ENCODE peak calls at places on chromosomes 12 and 14, in five cellular contexts. One of them, this sample, is unnamed.

GRCh38 chr12:75982974-75983660 is 48.5 kb downstream of the PHLDA1 start:
- DNase-seq in AG08395: peak
- DNase-seq in NCI-H1694: no peak
- DNase-seq in AG09309: no peak
- DNase-seq in SW 1271: no peak
- DNase-seq in this sample: no peak

GRCh38 chr12:105480162-105480561 is 149.7 kb downstream of the C12orf75 start:
- DNase-seq in NCI-H1694: no peak
- DNase-seq in AG08395: no peak
- DNase-seq in AG09309: no peak
- DNase-seq in SW 1271: no peak
- DNase-seq in this sample: no peak

GRCh38 chr14:21505009-21505553 is 6.1 kb downstream of the METTL3 start:
- DNase-seq in NCI-H1694: no peak
- DNase-seq in SW 1271: no peak
- DNase-seq in AG08395: no peak
- DNase-seq in AG09309: no peak
- DNase-seq in this sample: no peak

GRCh38 chr12:19507823-19508222 is 68.5 kb downstream of the AEBP2 start:
- DNase-seq in NCI-H1694: no peak
- DNase-seq in SW 1271: no peak
- DNase-seq in AG09309: no peak
- DNase-seq in AG08395: peak
- DNase-seq in this sample: no peak

GRCh38 chr14:63011609-63012008 is 33.6 kb downstream of the KCNH5 start:
- DNase-seq in AG08395: no peak
- DNase-seq in NCI-H1694: no peak
- DNase-seq in AG09309: no peak
- DNase-seq in SW 1271: no peak
- DNase-seq in this sample: no peak

GRCh38 chr12:51371295-51371953 is 19.8 kb downstream of the GALNT6 start:
- DNase-seq in NCI-H1694: no peak
- DNase-seq in SW 1271: peak
- DNase-seq in AG09309: peak
- DNase-seq in AG08395: peak
- DNase-seq in this sample: no peak

GRCh38 chr12:76033116-76034001 is 1.8 kb upstream of the PHLDA1 start:
- DNase-seq in NCI-H1694: no peak
- DNase-seq in SW 1271: no peak
- DNase-seq in AG08395: peak
- DNase-seq in AG09309: no peak
- DNase-seq in this sample: no peak

GRCh38 chr12:10293570-10294227 is 14.0 kb upstream of the KLRD1 start:
- DNase-seq in AG09309: no peak
- DNase-seq in SW 1271: no peak
- DNase-seq in NCI-H1694: no peak
- DNase-seq in AG08395: no peak
- DNase-seq in this sample: no peak

GRCh38 chr14:68305738-68306137 is 486.2 kb downstream of the RAD51B start:
- DNase-seq in NCI-H1694: no peak
- DNase-seq in AG08395: no peak
- DNase-seq in SW 1271: no peak
- DNase-seq in AG09309: no peak
- DNase-seq in this sample: no peak

GRCh38 chr14:75452900-75453816 is 25.3 kb downstream of the JDP2 start:
- DNase-seq in AG09309: peak
- DNase-seq in NCI-H1694: no peak
- DNase-seq in SW 1271: no peak
- DNase-seq in AG08395: peak
- DNase-seq in this sample: no peak

GRCh38 chr14:99325591-99325990 is 53.6 kb upstream of the BCL11B start:
- DNase-seq in AG09309: no peak
- DNase-seq in AG08395: no peak
- DNase-seq in NCI-H1694: no peak
- DNase-seq in SW 1271: no peak
- DNase-seq in this sample: no peak

GRCh38 chr14:92575773-92576303 is 62.3 kb downstream of the RIN3 start:
- DNase-seq in AG08395: no peak
- DNase-seq in NCI-H1694: no peak
- DNase-seq in AG09309: no peak
- DNase-seq in SW 1271: no peak
- DNase-seq in this sample: no peak

GRCh38 chr12:79634957-79635471 is 55.8 kb downstream of the PAWR start:
- DNase-seq in AG09309: peak
- DNase-seq in NCI-H1694: no peak
- DNase-seq in SW 1271: no peak
- DNase-seq in AG08395: peak
- DNase-seq in this sample: no peak

GRCh38 chr12:124904306-124905098 is 9.9 kb downstream of the UBC start:
- DNase-seq in NCI-H1694: no peak
- DNase-seq in SW 1271: peak
- DNase-seq in AG09309: peak
- DNase-seq in AG08395: peak
- DNase-seq in this sample: no peak

GRCh38 chr14:54815016-54815415 is 87.6 kb downstream of the GCH1 start:
- DNase-seq in AG09309: no peak
- DNase-seq in NCI-H1694: no peak
- DNase-seq in SW 1271: no peak
- DNase-seq in AG08395: peak
- DNase-seq in this sample: no peak

GRCh38 chr12:122884091-122884826 is 11.7 kb downstream of the VPS37B start:
- DNase-seq in AG09309: no peak
- DNase-seq in SW 1271: no peak
- DNase-seq in NCI-H1694: no peak
- DNase-seq in AG08395: no peak
- DNase-seq in this sample: no peak

GRCh38 chr14:42335918-42336317 is 729.2 kb downstream of the LRFN5 start:
- DNase-seq in AG09309: no peak
- DNase-seq in NCI-H1694: no peak
- DNase-seq in AG08395: no peak
- DNase-seq in SW 1271: no peak
- DNase-seq in this sample: no peak

GRCh38 chr14:92463141-92463540 is 50.4 kb upstream of the RIN3 start:
- DNase-seq in NCI-H1694: no peak
- DNase-seq in SW 1271: no peak
- DNase-seq in AG08395: no peak
- DNase-seq in AG09309: no peak
- DNase-seq in this sample: no peak

GRCh38 chr14:104746071-104746545 is 6.8 kb upstream of the SIVA1 start:
- DNase-seq in NCI-H1694: no peak
- DNase-seq in SW 1271: no peak
- DNase-seq in AG09309: no peak
- DNase-seq in AG08395: no peak
- DNase-seq in this sample: peak

GRCh38 chr14:77622562-77622961 is 6.1 kb upstream of the SPTLC2 start:
- DNase-seq in AG08395: no peak
- DNase-seq in NCI-H1694: no peak
- DNase-seq in SW 1271: no peak
- DNase-seq in AG09309: no peak
- DNase-seq in this sample: no peak

GRCh38 chr12:132720606-132721005 is 10.0 kb downstream of the PGAM5 start:
- DNase-seq in SW 1271: no peak
- DNase-seq in AG09309: no peak
- DNase-seq in AG08395: no peak
- DNase-seq in NCI-H1694: no peak
- DNase-seq in this sample: no peak

GRCh38 chr12:29863665-29864064 is 79.9 kb upstream of the TMTC1 start:
- DNase-seq in NCI-H1694: no peak
- DNase-seq in AG09309: no peak
- DNase-seq in AG08395: no peak
- DNase-seq in SW 1271: no peak
- DNase-seq in this sample: no peak

GRCh38 chr12:63151898-63152700 is 1.1 kb upstream of the AVPR1A start:
- DNase-seq in AG08395: peak
- DNase-seq in AG09309: no peak
- DNase-seq in SW 1271: no peak
- DNase-seq in NCI-H1694: peak
- DNase-seq in this sample: peak

GRCh38 chr12:29744365-29744764 is 39.4 kb downstream of the TMTC1 start:
- DNase-seq in AG09309: no peak
- DNase-seq in AG08395: no peak
- DNase-seq in SW 1271: no peak
- DNase-seq in NCI-H1694: no peak
- DNase-seq in this sample: no peak

GRCh38 chr12:104680506-104680905 is 223.8 kb downstream of the CHST11 start:
- DNase-seq in AG08395: no peak
- DNase-seq in SW 1271: no peak
- DNase-seq in NCI-H1694: no peak
- DNase-seq in AG09309: no peak
- DNase-seq in this sample: no peak

GRCh38 chr12:76680940-76681339 is 83.0 kb upstream of the ZDHHC17 start:
- DNase-seq in NCI-H1694: no peak
- DNase-seq in AG09309: peak
- DNase-seq in AG08395: peak
- DNase-seq in SW 1271: no peak
- DNase-seq in this sample: no peak

GRCh38 chr14:94376976-94377865 is 11.2 kb downstream of the SERPINA1 start:
- DNase-seq in AG08395: no peak
- DNase-seq in SW 1271: no peak
- DNase-seq in AG09309: no peak
- DNase-seq in NCI-H1694: no peak
- DNase-seq in this sample: no peak

GRCh38 chr12:105257321-105257728 is 21.4 kb upstream of the APPL2 start:
- DNase-seq in AG08395: peak
- DNase-seq in SW 1271: no peak
- DNase-seq in AG09309: peak
- DNase-seq in NCI-H1694: no peak
- DNase-seq in this sample: no peak

GRCh38 chr12:124563401-124563800 is 4.0 kb downstream of the NCOR2 start:
- DNase-seq in NCI-H1694: no peak
- DNase-seq in AG09309: no peak
- DNase-seq in AG08395: no peak
- DNase-seq in SW 1271: no peak
- DNase-seq in this sample: no peak